ENCODE peak calls at places on chromosomes 6 and 20, in six cellular contexts. M is Peyer's patch, L is head of caudate nucleus, T is GM04504, N is body of pancreas, O is HTR-8/SVneo. X is an unnamed sample.

GRCh38 chr6:159110013-159110412 is 59.2 kb upstream of the FNDC1 start:
- DNase-seq in T (no peak), M (no peak), N (peak), O (peak), L (no peak), X (peak)

GRCh38 chr20:20606881-20607280 is 105.6 kb downstream of the RALGAPA2 start:
- DNase-seq in T (no peak), N (no peak), M (no peak), L (peak), O (no peak), X (no peak)

GRCh38 chr6:24918641-24919403 is 16.9 kb downstream of the RIPOR2 start:
- DNase-seq in N (no peak), M (no peak), O (no peak), L (peak), T (no peak), X (no peak)

GRCh38 chr6:90219168-90219985 is 77.3 kb downstream of the BACH2 start:
- DNase-seq in O (no peak), M (no peak), T (peak), N (peak), L (no peak), X (no peak)

GRCh38 chr20:61904456-61904855 is 161.2 kb downstream of the TAF4 start:
- DNase-seq in M (no peak), N (no peak), L (no peak), O (no peak), T (no peak), X (no peak)

GRCh38 chr6:7341989-7342742 is 29.2 kb upstream of the SSR1 start:
- DNase-seq in N (no peak), O (no peak), T (no peak), M (no peak), L (no peak), X (no peak)

GRCh38 chr6:51299649-51300380 is 481.1 kb downstream of the TFAP2B start:
- DNase-seq in O (no peak), L (no peak), N (no peak), T (no peak), M (no peak), X (no peak)

GRCh38 chr20:58623579-58624473 is 27.3 kb upstream of the STX16 start:
- DNase-seq in T (peak), L (peak), N (peak), O (peak), M (peak), X (peak)

GRCh38 chr6:51913265-51913664 is 174.1 kb downstream of the PKHD1 start:
- DNase-seq in L (no peak), N (no peak), O (no peak), M (no peak), T (no peak), X (no peak)

GRCh38 chr6:170112583-170112860 is 178.4 kb downstream of the DLL1 start:
- DNase-seq in N (no peak), L (peak), O (no peak), M (no peak), T (no peak), X (no peak)

GRCh38 chr20:57166568-57167291 is 99.7 kb downstream of the BMP7 start:
- DNase-seq in O (no peak), N (no peak), M (no peak), T (no peak), L (no peak), X (no peak)

GRCh38 chr6:38567436-38567835 is 72.3 kb downstream of the BTBD9 start:
- DNase-seq in O (peak), N (peak), M (no peak), L (peak), T (peak), X (peak)

GRCh38 chr6:142883011-142883410 is 62.0 kb downstream of the HIVEP2 start:
- DNase-seq in O (no peak), L (no peak), M (no peak), N (no peak), T (no peak), X (no peak)

GRCh38 chr20:43537921-43538854 is 20.6 kb upstream of the SGK2 start:
- DNase-seq in N (peak), O (peak), L (peak), M (peak), T (peak), X (peak)

GRCh38 chr6:38588631-38589366 is 50.9 kb downstream of the BTBD9 start:
- DNase-seq in L (no peak), O (peak), M (no peak), N (no peak), T (no peak), X (no peak)

GRCh38 chr20:10812738-10813327 is 139.0 kb upstream of the JAG1 start:
- DNase-seq in O (no peak), L (no peak), M (no peak), T (no peak), N (no peak), X (no peak)

GRCh38 chr6:90765895-90766294 is 179.0 kb upstream of the MAP3K7 start:
- DNase-seq in N (no peak), O (no peak), L (no peak), M (no peak), T (no peak), X (no peak)

GRCh38 chr20:3995067-3995748 is 20.1 kb downstream of the RNF24 start:
- DNase-seq in N (no peak), O (peak), M (no peak), T (no peak), L (no peak), X (peak)

GRCh38 chr6:108350528-108350927 is 55.7 kb downstream of the AFG1L start:
- DNase-seq in T (no peak), N (peak), M (no peak), L (no peak), O (no peak), X (no peak)

GRCh38 chr6:551405-551804 is 105.5 kb downstream of the HUS1B start:
- DNase-seq in N (no peak), O (peak), L (no peak), M (no peak), T (peak), X (peak)

GRCh38 chr6:30876039-30876730 is 8.1 kb upstream of the DDR1 start:
- DNase-seq in O (no peak), M (no peak), L (peak), T (peak), N (peak), X (peak)

GRCh38 chr20:43442310-43442880 is 15.3 kb upstream of the SRSF6 start:
- DNase-seq in T (peak), M (no peak), O (peak), L (no peak), N (no peak), X (peak)

GRCh38 chr6:96051555-96051954 is 35.8 kb downstream of the FUT9 start:
- DNase-seq in O (no peak), L (no peak), N (no peak), M (no peak), T (no peak), X (no peak)

GRCh38 chr6:152922706-152923105 is 60.1 kb downstream of the FBXO5 start:
- DNase-seq in N (no peak), O (no peak), M (no peak), T (no peak), L (no peak), X (no peak)

GRCh38 chr6:11714798-11715285 is 63.8 kb downstream of the ADTRP start:
- DNase-seq in O (no peak), M (no peak), T (no peak), L (no peak), N (no peak), X (no peak)

GRCh38 chr6:21731411-21732031 is 138.0 kb downstream of the SOX4 start:
- DNase-seq in T (no peak), N (peak), O (peak), M (no peak), L (no peak), X (no peak)

GRCh38 chr6:161066511-161066910 is 74.9 kb downstream of the MAP3K4 start:
- DNase-seq in T (no peak), O (no peak), N (no peak), M (no peak), L (no peak), X (no peak)

GRCh38 chr20:12068146-12068545 is 150.5 kb downstream of the BTBD3 start:
- DNase-seq in M (no peak), O (peak), N (no peak), T (no peak), L (no peak), X (peak)

GRCh38 chr20:62708591-62709536 is at the start of gene NTSR1:
- DNase-seq in M (no peak), T (no peak), O (no peak), N (no peak), L (peak), X (no peak)

GRCh38 chr6:41694815-41695536 is 40.4 kb downstream of the TFEB start:
- DNase-seq in T (no peak), L (peak), M (no peak), N (no peak), O (no peak), X (no peak)